ENCODE peak calls at places on chromosomes 13 and 19, in seven cellular contexts. One of them, this sample, is unnamed.

GRCh38 chr13:73248711-73249580 is 190.1 kb downstream of the KLF5 start:
- DNase-seq in cardiac septum: no peak
- DNase-seq in activated CD4-positive, CD25-positive, alpha-beta regulatory T cell treated with anti-CD3 and anti-CD28 coated beads, Interleukin-2, amount 50 U/mL, for 16 hours: no peak
- DNase-seq in stimulated activated CD8-positive, alpha-beta memory T cell treated with anti-CD3 and anti-CD28 coated beads, Interleukin-4, amount 100 ng/mL, for 4 hours: no peak
- DNase-seq in NCI-H774: no peak
- DNase-seq in brain pericyte: no peak
- DNase-seq in NCI-H2107: no peak
- DNase-seq in this sample: peak

GRCh38 chr19:4456843-4457653 is 546 bp downstream of the UBXN6 start:
- DNase-seq in cardiac septum: no peak
- DNase-seq in activated CD4-positive, CD25-positive, alpha-beta regulatory T cell treated with anti-CD3 and anti-CD28 coated beads, Interleukin-2, amount 50 U/mL, for 16 hours: no peak
- DNase-seq in stimulated activated CD8-positive, alpha-beta memory T cell treated with anti-CD3 and anti-CD28 coated beads, Interleukin-4, amount 100 ng/mL, for 4 hours: no peak
- DNase-seq in NCI-H774: no peak
- DNase-seq in brain pericyte: peak
- DNase-seq in NCI-H2107: no peak
- DNase-seq in this sample: peak

GRCh38 chr13:100508391-100508790 is 80.2 kb downstream of the GGACT start:
- DNase-seq in cardiac septum: no peak
- DNase-seq in activated CD4-positive, CD25-positive, alpha-beta regulatory T cell treated with anti-CD3 and anti-CD28 coated beads, Interleukin-2, amount 50 U/mL, for 16 hours: no peak
- DNase-seq in stimulated activated CD8-positive, alpha-beta memory T cell treated with anti-CD3 and anti-CD28 coated beads, Interleukin-4, amount 100 ng/mL, for 4 hours: no peak
- DNase-seq in NCI-H774: peak
- DNase-seq in brain pericyte: no peak
- DNase-seq in NCI-H2107: no peak
- DNase-seq in this sample: peak

GRCh38 chr19:39001016-39001415 is 25.5 kb upstream of the FBXO17 start:
- DNase-seq in cardiac septum: no peak
- DNase-seq in activated CD4-positive, CD25-positive, alpha-beta regulatory T cell treated with anti-CD3 and anti-CD28 coated beads, Interleukin-2, amount 50 U/mL, for 16 hours: no peak
- DNase-seq in stimulated activated CD8-positive, alpha-beta memory T cell treated with anti-CD3 and anti-CD28 coated beads, Interleukin-4, amount 100 ng/mL, for 4 hours: no peak
- DNase-seq in NCI-H774: no peak
- DNase-seq in brain pericyte: no peak
- DNase-seq in NCI-H2107: no peak
- DNase-seq in this sample: no peak

GRCh38 chr13:74145249-74145970 is 11.2 kb upstream of the KLF12 start:
- DNase-seq in cardiac septum: no peak
- DNase-seq in activated CD4-positive, CD25-positive, alpha-beta regulatory T cell treated with anti-CD3 and anti-CD28 coated beads, Interleukin-2, amount 50 U/mL, for 16 hours: no peak
- DNase-seq in stimulated activated CD8-positive, alpha-beta memory T cell treated with anti-CD3 and anti-CD28 coated beads, Interleukin-4, amount 100 ng/mL, for 4 hours: no peak
- DNase-seq in NCI-H774: no peak
- DNase-seq in brain pericyte: no peak
- DNase-seq in NCI-H2107: no peak
- DNase-seq in this sample: peak

GRCh38 chr19:54035215-54036178 is 28.2 kb downstream of the VSTM1 start:
- DNase-seq in cardiac septum: no peak
- DNase-seq in activated CD4-positive, CD25-positive, alpha-beta regulatory T cell treated with anti-CD3 and anti-CD28 coated beads, Interleukin-2, amount 50 U/mL, for 16 hours: no peak
- DNase-seq in stimulated activated CD8-positive, alpha-beta memory T cell treated with anti-CD3 and anti-CD28 coated beads, Interleukin-4, amount 100 ng/mL, for 4 hours: no peak
- DNase-seq in NCI-H774: no peak
- DNase-seq in brain pericyte: peak
- DNase-seq in NCI-H2107: no peak
- DNase-seq in this sample: peak

GRCh38 chr13:86933676-86934075 is 737.5 kb upstream of the SLITRK5 start:
- DNase-seq in cardiac septum: no peak
- DNase-seq in activated CD4-positive, CD25-positive, alpha-beta regulatory T cell treated with anti-CD3 and anti-CD28 coated beads, Interleukin-2, amount 50 U/mL, for 16 hours: no peak
- DNase-seq in stimulated activated CD8-positive, alpha-beta memory T cell treated with anti-CD3 and anti-CD28 coated beads, Interleukin-4, amount 100 ng/mL, for 4 hours: no peak
- DNase-seq in NCI-H774: no peak
- DNase-seq in brain pericyte: no peak
- DNase-seq in NCI-H2107: no peak
- DNase-seq in this sample: no peak

GRCh38 chr19:34999498-35000337 is at the start of gene GRAMD1A:
- DNase-seq in cardiac septum: peak
- DNase-seq in activated CD4-positive, CD25-positive, alpha-beta regulatory T cell treated with anti-CD3 and anti-CD28 coated beads, Interleukin-2, amount 50 U/mL, for 16 hours: peak
- DNase-seq in stimulated activated CD8-positive, alpha-beta memory T cell treated with anti-CD3 and anti-CD28 coated beads, Interleukin-4, amount 100 ng/mL, for 4 hours: peak
- DNase-seq in NCI-H774: peak
- DNase-seq in brain pericyte: peak
- DNase-seq in NCI-H2107: peak
- DNase-seq in this sample: peak

GRCh38 chr19:33459220-33459619 is 62.4 kb downstream of the PEPD start:
- DNase-seq in cardiac septum: no peak
- DNase-seq in activated CD4-positive, CD25-positive, alpha-beta regulatory T cell treated with anti-CD3 and anti-CD28 coated beads, Interleukin-2, amount 50 U/mL, for 16 hours: no peak
- DNase-seq in stimulated activated CD8-positive, alpha-beta memory T cell treated with anti-CD3 and anti-CD28 coated beads, Interleukin-4, amount 100 ng/mL, for 4 hours: no peak
- DNase-seq in NCI-H774: no peak
- DNase-seq in brain pericyte: no peak
- DNase-seq in NCI-H2107: no peak
- DNase-seq in this sample: no peak

GRCh38 chr19:17795495-17795856 is 538 bp downstream of the B3GNT3 start:
- DNase-seq in cardiac septum: no peak
- DNase-seq in activated CD4-positive, CD25-positive, alpha-beta regulatory T cell treated with anti-CD3 and anti-CD28 coated beads, Interleukin-2, amount 50 U/mL, for 16 hours: no peak
- DNase-seq in stimulated activated CD8-positive, alpha-beta memory T cell treated with anti-CD3 and anti-CD28 coated beads, Interleukin-4, amount 100 ng/mL, for 4 hours: no peak
- DNase-seq in NCI-H774: no peak
- DNase-seq in brain pericyte: no peak
- DNase-seq in NCI-H2107: no peak
- DNase-seq in this sample: no peak

GRCh38 chr19:48481846-48482639 is 12.9 kb downstream of the CYTH2 start:
- DNase-seq in cardiac septum: no peak
- DNase-seq in activated CD4-positive, CD25-positive, alpha-beta regulatory T cell treated with anti-CD3 and anti-CD28 coated beads, Interleukin-2, amount 50 U/mL, for 16 hours: no peak
- DNase-seq in stimulated activated CD8-positive, alpha-beta memory T cell treated with anti-CD3 and anti-CD28 coated beads, Interleukin-4, amount 100 ng/mL, for 4 hours: no peak
- DNase-seq in NCI-H774: no peak
- DNase-seq in brain pericyte: no peak
- DNase-seq in NCI-H2107: no peak
- DNase-seq in this sample: no peak

GRCh38 chr19:30682576-30683536 is 310.7 kb downstream of the ZNF536 start:
- DNase-seq in cardiac septum: peak
- DNase-seq in activated CD4-positive, CD25-positive, alpha-beta regulatory T cell treated with anti-CD3 and anti-CD28 coated beads, Interleukin-2, amount 50 U/mL, for 16 hours: peak
- DNase-seq in stimulated activated CD8-positive, alpha-beta memory T cell treated with anti-CD3 and anti-CD28 coated beads, Interleukin-4, amount 100 ng/mL, for 4 hours: no peak
- DNase-seq in NCI-H774: peak
- DNase-seq in brain pericyte: peak
- DNase-seq in NCI-H2107: peak
- DNase-seq in this sample: peak

This sample was measured in fibroblast of lung.